ENCODE peak calls at places on chromosomes 2 and 18, in six cellular contexts. E, L, B, D, T and A are unnamed samples.

GRCh38 chr2:46684661-46685060 is 205.3 kb downstream of the TMEM247 start:
- DNase-seq in B (no peak), E (no peak), D (no peak), T (peak), L (no peak), A (no peak)

GRCh38 chr18:1018211-1018651 is 113.6 kb downstream of the ADCYAP1 start:
- DNase-seq in E (no peak), L (no peak), D (no peak), T (peak), B (no peak), A (no peak)

GRCh38 chr18:23230688-23231087 is 95.4 kb downstream of the CABLES1 start:
- DNase-seq in T (no peak), D (no peak), B (no peak), E (no peak), L (no peak), A (no peak)

GRCh38 chr2:64754587-64754986 is 100.9 kb upstream of the SERTAD2 start:
- DNase-seq in D (no peak), B (no peak), T (no peak), E (no peak), L (no peak), A (no peak)

GRCh38 chr18:44826418-44827259 is 146.0 kb downstream of the SETBP1 start:
- DNase-seq in T (peak), E (no peak), B (peak), L (no peak), D (no peak), A (no peak)

GRCh38 chr2:71154798-71155197 is 24.4 kb downstream of the MPHOSPH10 start:
- DNase-seq in T (peak), D (no peak), B (no peak), L (no peak), E (no peak), A (no peak)

GRCh38 chr2:240558229-240558885 is 569 bp upstream of the ANKMY1 start:
- DNase-seq in L (no peak), E (no peak), T (no peak), D (peak), B (no peak), A (no peak)

GRCh38 chr2:64419591-64420165 is 34.3 kb upstream of the LGALSL start:
- DNase-seq in L (no peak), D (no peak), E (no peak), T (no peak), B (no peak), A (no peak)

GRCh38 chr2:70676301-70677035 is 91.5 kb downstream of the ADD2 start:
- DNase-seq in D (no peak), E (no peak), T (no peak), B (no peak), L (no peak), A (no peak)

GRCh38 chr2:63790491-63790890 is 51.2 kb upstream of the UGP2 start:
- DNase-seq in L (no peak), D (no peak), E (no peak), B (no peak), T (peak), A (no peak)

GRCh38 chr2:3313845-3314375 is 63.7 kb downstream of the EIPR1 start:
- DNase-seq in D (no peak), L (no peak), T (no peak), B (no peak), E (no peak), A (no peak)

GRCh38 chr2:64913357-64913869 is 75.8 kb upstream of the SLC1A4 start:
- DNase-seq in T (no peak), B (no peak), E (no peak), L (no peak), D (no peak), A (no peak)

GRCh38 chr2:63698825-63699548 is 110.2 kb downstream of the MDH1 start:
- DNase-seq in L (no peak), T (peak), E (no peak), B (peak), D (no peak), A (peak)

GRCh38 chr2:134982603-134983002 is 64.0 kb downstream of the CCNT2 start:
- DNase-seq in L (no peak), T (no peak), B (no peak), D (no peak), E (no peak), A (no peak)

GRCh38 chr2:165745916-165746315 is 48.1 kb downstream of the GALNT3 start:
- DNase-seq in L (no peak), E (no peak), B (no peak), T (no peak), D (no peak), A (no peak)

GRCh38 chr18:58967643-58968291 is 103.1 kb downstream of the ZNF532 start:
- DNase-seq in T (no peak), E (no peak), D (no peak), B (no peak), L (no peak), A (no peak)

GRCh38 chr2:45567288-45567963 is 43.6 kb downstream of the SRBD1 start:
- DNase-seq in T (no peak), E (no peak), B (no peak), D (no peak), L (no peak), A (no peak)

GRCh38 chr2:239025081-239025801 is 177.4 kb downstream of the TWIST2 start:
- DNase-seq in E (no peak), B (peak), T (peak), D (no peak), L (no peak), A (no peak)

GRCh38 chr2:226652388-226652787 is 147.2 kb downstream of the IRS1 start:
- DNase-seq in T (peak), D (no peak), E (no peak), L (no peak), B (peak), A (no peak)

GRCh38 chr2:160351978-160352377 is 141.6 kb downstream of the RBMS1 start:
- DNase-seq in T (peak), D (no peak), B (no peak), E (no peak), L (no peak), A (no peak)

GRCh38 chr18:10286580-10287150 is 167.8 kb upstream of the APCDD1 start:
- DNase-seq in D (no peak), B (no peak), E (no peak), T (no peak), L (no peak), A (no peak)

GRCh38 chr2:8554296-8554806 is 127.5 kb upstream of the ID2 start:
- DNase-seq in D (no peak), T (no peak), E (no peak), B (no peak), L (no peak), A (no peak)

GRCh38 chr2:64143154-64144056 is 815 bp downstream of the PELI1 start:
- DNase-seq in D (no peak), B (no peak), T (peak), L (no peak), E (peak), A (peak)

GRCh38 chr2:176565641-176566323 is 296.5 kb downstream of the MTX2 start:
- DNase-seq in L (no peak), T (no peak), E (no peak), D (no peak), B (no peak), A (no peak)

GRCh38 chr2:21043744-21044532 is at the start of gene APOB:
- DNase-seq in E (no peak), B (no peak), D (peak), T (no peak), L (no peak), A (peak)

GRCh38 chr2:74079522-74080341 is 68.0 kb downstream of the BOLA3 start:
- DNase-seq in E (no peak), T (no peak), B (no peak), D (no peak), L (peak), A (no peak)

GRCh38 chr2:134202361-134202760 is 51.5 kb upstream of the MGAT5 start:
- DNase-seq in E (no peak), D (no peak), B (no peak), T (peak), L (no peak), A (no peak)

GRCh38 chr2:18754286-18754685 is 164.9 kb upstream of the NT5C1B start:
- DNase-seq in B (no peak), E (no peak), T (no peak), D (no peak), L (no peak), A (no peak)

GRCh38 chr2:229874647-229875046 is 47.2 kb downstream of the TRIP12 start:
- DNase-seq in B (no peak), T (no peak), L (no peak), E (no peak), D (no peak), A (no peak)

GRCh38 chr2:1653137-1653789 is 91.1 kb downstream of the PXDN start:
- DNase-seq in L (no peak), D (no peak), E (no peak), B (peak), T (peak), A (no peak)

GRCh38 chr2:215104226-215104625 is 34.2 kb downstream of the ABCA12 start:
- DNase-seq in T (peak), D (no peak), B (no peak), L (no peak), E (no peak), A (no peak)

GRCh38 chr2:226813148-226813701 is 13.6 kb upstream of the IRS1 start:
- DNase-seq in D (no peak), B (no peak), T (no peak), E (no peak), L (no peak), A (no peak)

GRCh38 chr2:33275689-33276444 is 200.6 kb upstream of the RASGRP3 start:
- DNase-seq in B (peak), D (no peak), L (no peak), E (no peak), T (peak), A (no peak)

GRCh38 chr2:201254331-201254730 is 6.0 kb upstream of the CASP8 start:
- DNase-seq in B (no peak), L (no peak), D (no peak), T (peak), E (no peak), A (no peak)

GRCh38 chr2:97936199-97936598 is 59.5 kb downstream of the TMEM131 start:
- DNase-seq in T (no peak), E (no peak), L (no peak), D (no peak), B (no peak), A (no peak)

GRCh38 chr2:165839610-165840009 is 45.6 kb upstream of the GALNT3 start:
- DNase-seq in B (no peak), D (no peak), E (no peak), T (peak), L (no peak), A (no peak)

GRCh38 chr2:117523267-117523666 is 291.2 kb upstream of the DDX18 start:
- DNase-seq in B (no peak), E (no peak), T (no peak), D (no peak), L (no peak), A (peak)

GRCh38 chr2:22946553-22946952 is 438.4 kb upstream of the KLHL29 start:
- DNase-seq in B (no peak), L (no peak), T (no peak), E (no peak), D (no peak), A (no peak)

GRCh38 chr18:37179384-37179783 is 350.5 kb downstream of the KIAA1328 start:
- DNase-seq in D (no peak), T (no peak), L (no peak), B (no peak), E (no peak), A (no peak)